ENCODE peak calls at places on chromosomes 5 and 9, in nine cellular contexts. O is lower lobe of right lung; F is CD8-positive, alpha-beta T cell; P is HCT116; N is uterus; R is ovary; M is foreskin fibroblast; D is colonic mucosa; I is AG04450. A is an unnamed sample.

GRCh38 chr5:72988769-72989168 is 32.9 kb downstream of the FCHO2 start:
- DNase-seq in O (no peak), F (no peak), P (no peak), N (no peak), R (no peak), M (no peak), D (no peak), I (no peak), A (no peak)

GRCh38 chr9:37921546-37922300 is 17.8 kb upstream of the SLC25A51 start:
- DNase-seq in O (no peak), F (no peak), P (no peak), N (peak), R (no peak), M (no peak), D (no peak), I (no peak), A (no peak)

GRCh38 chr5:92519717-92520632 is 1061.0 kb downstream of the NR2F1-AS1 start:
- DNase-seq in O (no peak), F (no peak), P (no peak), N (no peak), R (no peak), M (peak), D (no peak), I (no peak), A (no peak)

GRCh38 chr5:97840643-97841042 is 657.6 kb upstream of the RIOK2 start:
- DNase-seq in O (no peak), F (no peak), P (no peak), N (no peak), R (no peak), M (peak), D (no peak), I (no peak), A (no peak)

GRCh38 chr5:171615201-171616001 is 170.2 kb upstream of the SMIM23 start:
- DNase-seq in O (peak), F (no peak), P (no peak), N (no peak), R (no peak), M (no peak), D (no peak), I (no peak), A (peak)

GRCh38 chr5:90644132-90644531 is 85.5 kb downstream of the ADGRV1 start:
- DNase-seq in O (no peak), F (no peak), P (no peak), N (no peak), R (no peak), M (no peak), D (no peak), I (no peak), A (no peak)

GRCh38 chr9:127452481-127453092 is 1.3 kb downstream of the LRSAM1 start:
- DNase-seq in O (peak), F (no peak), P (no peak), N (peak), R (peak), M (no peak), D (peak), I (no peak), A (no peak)

GRCh38 chr5:151222769-151223446 is 984 bp downstream of the CCDC69 start:
- DNase-seq in O (peak), F (peak), P (no peak), N (peak), R (no peak), M (no peak), D (peak), I (no peak), A (no peak)

GRCh38 chr9:109652971-109653370 is 127.0 kb upstream of the PALM2AKAP2 start:
- DNase-seq in O (no peak), F (no peak), P (no peak), N (no peak), R (no peak), M (peak), D (no peak), I (no peak), A (no peak)

GRCh38 chr5:99060306-99061261 is 131.8 kb upstream of the CHD1 start:
- DNase-seq in O (peak), F (peak), P (peak), N (peak), R (peak), M (peak), D (peak), I (peak), A (peak)

GRCh38 chr9:6955251-6955921 is 197.6 kb downstream of the KDM4C start:
- DNase-seq in O (no peak), F (no peak), P (no peak), N (no peak), R (no peak), M (peak), D (no peak), I (no peak), A (no peak)

GRCh38 chr9:124040935-124041816 is 29.6 kb downstream of the LHX2 start:
- DNase-seq in O (peak), F (peak), P (no peak), N (no peak), R (no peak), M (no peak), D (peak), I (no peak), A (no peak)

GRCh38 chr5:31096238-31096865 is 97.1 kb upstream of the CDH6 start:
- DNase-seq in O (no peak), F (no peak), P (no peak), N (no peak), R (no peak), M (no peak), D (no peak), I (peak), A (no peak)

GRCh38 chr9:112086627-112087026 is 88.5 kb downstream of the SUSD1 start:
- DNase-seq in O (no peak), F (no peak), P (no peak), N (no peak), R (no peak), M (no peak), D (no peak), I (no peak), A (no peak)

GRCh38 chr5:8013951-8014844 is 145.2 kb downstream of the MTRR start:
- DNase-seq in O (no peak), F (no peak), P (no peak), N (no peak), R (no peak), M (no peak), D (no peak), I (no peak), A (no peak)

GRCh38 chr5:155418960-155419579 is 405.5 kb downstream of the KIF4B start:
- DNase-seq in O (no peak), F (no peak), P (no peak), N (no peak), R (no peak), M (no peak), D (no peak), I (no peak), A (no peak)

GRCh38 chr5:140311011-140311467 is 8.1 kb upstream of the PFDN1 start:
- DNase-seq in O (no peak), F (no peak), P (no peak), N (no peak), R (no peak), M (peak), D (peak), I (peak), A (no peak)

GRCh38 chr5:67331296-67331925 is 134.8 kb upstream of the CD180 start:
- DNase-seq in O (no peak), F (no peak), P (no peak), N (no peak), R (no peak), M (no peak), D (no peak), I (no peak), A (no peak)

GRCh38 chr5:61280766-61281427 is 51.2 kb upstream of the ZSWIM6 start:
- DNase-seq in O (no peak), F (no peak), P (no peak), N (no peak), R (no peak), M (no peak), D (no peak), I (no peak), A (no peak)

GRCh38 chr5:97854871-97855762 is 672.1 kb upstream of the RIOK2 start:
- DNase-seq in O (no peak), F (no peak), P (no peak), N (no peak), R (no peak), M (no peak), D (no peak), I (peak), A (no peak)

GRCh38 chr5:167219296-167219695 is 1072.1 kb upstream of the WWC1 start:
- DNase-seq in O (no peak), F (no peak), P (no peak), N (no peak), R (no peak), M (no peak), D (no peak), I (no peak), A (no peak)

GRCh38 chr9:84154320-84154719 is 173.7 kb downstream of the RMI1 start:
- DNase-seq in O (no peak), F (no peak), P (no peak), N (no peak), R (no peak), M (no peak), D (no peak), I (no peak), A (no peak)

GRCh38 chr9:69218166-69218565 is 44.1 kb downstream of the TJP2 start:
- DNase-seq in O (no peak), F (no peak), P (no peak), N (no peak), R (no peak), M (no peak), D (no peak), I (no peak), A (no peak)

GRCh38 chr5:125722550-125722949 is 700.7 kb upstream of the GRAMD2B start:
- DNase-seq in O (no peak), F (no peak), P (no peak), N (no peak), R (no peak), M (peak), D (no peak), I (no peak), A (no peak)

GRCh38 chr9:125126019-125126746 is 17.1 kb downstream of the SCAI start:
- DNase-seq in O (peak), F (peak), P (no peak), N (peak), R (peak), M (peak), D (peak), I (peak), A (peak)

GRCh38 chr5:137751869-137752491 is 2.2 kb downstream of the HNRNPA0 start:
- DNase-seq in O (no peak), F (no peak), P (peak), N (peak), R (peak), M (peak), D (peak), I (no peak), A (peak)

GRCh38 chr5:83551826-83552225 is 80.3 kb downstream of the VCAN start:
- DNase-seq in O (no peak), F (no peak), P (no peak), N (no peak), R (no peak), M (peak), D (no peak), I (peak), A (peak)

GRCh38 chr5:39633057-39633456 is 208.3 kb upstream of the DAB2 start:
- DNase-seq in O (no peak), F (no peak), P (no peak), N (no peak), R (no peak), M (no peak), D (no peak), I (no peak), A (no peak)

GRCh38 chr5:9337908-9338307 is 208.0 kb downstream of the SEMA5A start:
- DNase-seq in O (no peak), F (no peak), P (no peak), N (no peak), R (no peak), M (peak), D (no peak), I (peak), A (no peak)

GRCh38 chr9:137484551-137485315 is 25.6 kb upstream of the NSMF start:
- DNase-seq in O (peak), F (no peak), P (no peak), N (no peak), R (no peak), M (no peak), D (no peak), I (no peak), A (no peak)

GRCh38 chr9:72807765-72808445 is 144.9 kb downstream of the ALDH1A1 start:
- DNase-seq in O (no peak), F (no peak), P (peak), N (no peak), R (no peak), M (no peak), D (no peak), I (no peak), A (no peak)

GRCh38 chr9:68732405-68733020 is 27.5 kb downstream of the PIP5K1B start:
- DNase-seq in O (no peak), F (no peak), P (no peak), N (no peak), R (no peak), M (no peak), D (no peak), I (no peak), A (no peak)

GRCh38 chr9:127057970-127058644 is 64.3 kb downstream of the ANGPTL2 start:
- DNase-seq in O (no peak), F (no peak), P (no peak), N (no peak), R (no peak), M (peak), D (no peak), I (no peak), A (no peak)

GRCh38 chr9:125631391-125632085 is 75.5 kb downstream of the MAPKAP1 start:
- DNase-seq in O (no peak), F (no peak), P (no peak), N (no peak), R (no peak), M (peak), D (peak), I (no peak), A (no peak)

GRCh38 chr5:54087436-54087835 is 222.9 kb downstream of the ARL15 start:
- DNase-seq in O (no peak), F (no peak), P (no peak), N (no peak), R (no peak), M (peak), D (no peak), I (peak), A (peak)

GRCh38 chr9:12718482-12719026 is 25.4 kb downstream of the TYRP1 start:
- DNase-seq in O (no peak), F (no peak), P (no peak), N (no peak), R (no peak), M (peak), D (no peak), I (no peak), A (no peak)

GRCh38 chr9:21965401-21965951 is 28.7 kb downstream of the CDKN2A start:
- DNase-seq in O (no peak), F (peak), P (no peak), N (no peak), R (no peak), M (peak), D (peak), I (peak), A (no peak)
- TF ChIP-seq CTCF in O (peak), F (no peak), P (no peak), N (no peak), R (no peak), M (peak), D (peak), I (peak), A (peak)

GRCh38 chr9:93261281-93261680 is 77.3 kb downstream of the WNK2 start:
- DNase-seq in O (no peak), F (no peak), P (no peak), N (no peak), R (peak), M (no peak), D (peak), I (no peak), A (no peak)
- TF ChIP-seq CTCF in O (no peak), F (no peak), P (no peak), N (no peak), R (no peak), M (no peak), D (no peak), I (no peak), A (no peak)

DNA sequence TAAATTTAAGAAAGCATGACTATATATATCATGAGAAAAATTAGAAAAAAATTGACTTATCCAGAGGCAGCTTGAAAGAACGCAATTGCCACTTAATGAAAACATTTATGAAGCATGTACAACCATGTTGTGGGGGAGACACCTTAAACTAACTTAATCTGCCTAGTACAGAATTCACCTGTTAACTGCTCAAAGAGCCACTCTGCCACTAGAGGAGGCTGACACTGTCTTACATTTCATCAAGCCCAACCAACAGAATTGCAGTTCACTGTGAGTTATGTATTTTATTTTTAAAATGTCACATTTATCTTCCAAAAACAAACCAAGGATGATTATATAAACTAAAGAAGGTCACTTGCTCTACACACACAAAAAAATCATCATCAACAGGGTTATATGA is 252.9 kb downstream of the MLLT3 start:
- DNase-seq in O (no peak), F (no peak), P (no peak), N (no peak), R (no peak), M (no peak), D (no peak), I (no peak), A (no peak)
- TF ChIP-seq CTCF in O (no peak), F (no peak), P (no peak), N (no peak), R (no peak), M (no peak), D (no peak), I (no peak), A (no peak)

GRCh38 chr9:93130861-93131481 is 3.1 kb downstream of the NINJ1 start:
- DNase-seq in O (no peak), F (no peak), P (no peak), N (peak), R (no peak), M (no peak), D (no peak), I (no peak), A (no peak)
- TF ChIP-seq CTCF in O (no peak), F (no peak), P (no peak), N (no peak), R (no peak), M (no peak), D (no peak), I (no peak), A (no peak)

DNA sequence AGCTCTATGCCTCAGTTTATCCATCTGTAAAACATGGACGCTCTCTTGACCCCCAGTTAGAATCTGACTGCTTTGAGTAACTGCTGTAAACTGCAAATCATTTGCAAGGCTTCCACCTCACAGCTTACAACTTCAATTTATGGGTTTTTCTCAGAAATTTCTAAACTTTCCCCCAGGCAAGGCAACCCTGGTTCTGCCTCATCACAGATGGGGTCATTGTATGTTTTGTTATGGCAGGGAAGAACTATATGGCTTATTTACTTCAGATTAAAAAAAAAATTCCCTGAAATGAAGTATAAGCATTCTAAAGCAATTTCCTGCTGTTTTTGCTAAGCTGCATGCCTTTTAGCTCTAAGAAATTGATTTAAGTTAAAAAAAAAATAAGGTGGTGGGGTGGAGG is 60.0 kb downstream of the TMEM215 start:
- DNase-seq in O (no peak), F (no peak), P (no peak), N (no peak), R (no peak), M (no peak), D (no peak), I (no peak), A (no peak)
- TF ChIP-seq CTCF in O (no peak), F (no peak), P (no peak), N (no peak), R (no peak), M (no peak), D (no peak), I (no peak), A (no peak)

DNA sequence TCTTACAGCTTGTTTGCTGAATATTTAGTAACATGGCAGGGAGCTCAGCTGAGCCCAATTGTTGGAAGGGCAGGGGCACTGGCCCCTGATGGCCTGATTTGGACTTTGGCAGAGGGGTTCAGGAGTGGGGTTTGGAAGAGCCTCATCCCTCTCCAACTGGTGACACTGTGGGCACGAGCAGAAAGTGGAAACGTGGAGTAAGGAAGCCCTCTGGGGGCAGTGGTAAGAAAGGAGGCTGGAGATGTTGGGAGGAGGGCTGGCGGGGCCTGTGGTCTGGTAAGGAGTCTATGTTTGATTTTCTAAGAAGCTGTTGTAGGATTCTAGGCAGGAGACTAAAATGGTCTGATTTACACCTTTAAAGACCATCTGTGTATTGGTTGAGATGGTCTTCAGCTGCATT is 208.9 kb downstream of the HSPA4 start:
- DNase-seq in O (no peak), F (no peak), P (no peak), N (no peak), R (no peak), M (no peak), D (no peak), I (no peak), A (no peak)
- TF ChIP-seq CTCF in O (no peak), F (no peak), P (peak), N (no peak), R (no peak), M (no peak), D (no peak), I (peak), A (no peak)

GRCh38 chr5:14872070-14872989 is 752 bp upstream of the ANKH start:
- DNase-seq in O (peak), F (peak), P (no peak), N (peak), R (peak), M (no peak), D (peak), I (no peak), A (no peak)
- TF ChIP-seq CTCF in O (peak), F (no peak), P (no peak), N (no peak), R (no peak), M (no peak), D (no peak), I (peak), A (peak)

GRCh38 chr9:90726215-90726614 is 75.4 kb upstream of the SYK start:
- DNase-seq in O (no peak), F (no peak), P (no peak), N (no peak), R (no peak), M (no peak), D (no peak), I (no peak), A (no peak)
- TF ChIP-seq CTCF in O (no peak), F (no peak), P (peak), N (no peak), R (no peak), M (no peak), D (no peak), I (no peak), A (no peak)